ENCODE peak calls at places on chromosomes 7 and 10, in ten cellular contexts. A is stimulated activated CD4-positive, alpha-beta T cell treated with anti-CD3 and anti-CD28 coated beads, TNF-alpha, amount 100 ng/mL, for 4 hours; H is stimulated activated naive CD8-positive, alpha-beta T cell treated with anti-CD3 and anti-CD28 coated beads, Interleukin-15, Interleukin-2, amounts not matched to agents 100 U/mL and 50 U/mL, for 24 hours; U is bronchial epithelial cell; N is NAMALWA; C is upper lobe of right lung; G is HFF-Myc; D is COR-L47; S is DMS 273 treated with DMSO at 0.1 percent for 48 hours; T is H54. L is an unnamed sample.

GRCh38 chr7:26574476-26574875 is 282.8 kb downstream of the SNX10 start:
- DNase-seq in D (no peak), U (peak; percentile 55), T (peak; percentile 33), C (no peak), A (no peak), H (no peak), G (no peak), S (no peak), N (no peak), L (no peak)

GRCh38 chr7:42237162-42237821 is at the start of gene GLI3:
- DNase-seq in G (peak; percentile 83), T (peak; percentile 100), S (peak; percentile 33), N (no peak), H (peak; percentile 25), A (no peak), D (no peak), U (peak; percentile 81), C (peak; percentile 88), L (no peak)

GRCh38 chr10:16854623-16855022 is 37.4 kb upstream of the RSU1 start:
- DNase-seq in S (no peak), T (peak; percentile 27), H (no peak), C (no peak), G (no peak), D (no peak), U (peak; percentile 70), A (no peak), N (no peak), L (no peak)

GRCh38 chr7:128266891-128267839 is 26.1 kb downstream of the LEP start:
- DNase-seq in T (peak; percentile 25), N (no peak), C (peak; percentile 63), A (no peak), H (no peak), U (peak; percentile 83), D (peak; percentile 87), G (peak; percentile 31), S (peak; percentile 88), L (peak; percentile 29)

GRCh38 chr7:73626814-73627213 is 2.5 kb upstream of the MLXIPL start:
- DNase-seq in U (peak; percentile 30), N (no peak), S (peak; percentile 73), H (no peak), G (no peak), C (no peak), T (no peak), D (no peak), A (no peak), L (no peak)

GRCh38 chr7:98992076-98992475 is 113.7 kb downstream of the TRRAP start:
- DNase-seq in D (no peak), U (no peak), H (no peak), S (no peak), T (no peak), G (no peak), A (no peak), C (peak; percentile 21), N (no peak), L (no peak)

GRCh38 chr7:36607741-36608140 is 116.6 kb downstream of the AOAH start:
- DNase-seq in T (no peak), H (no peak), S (no peak), C (peak; percentile 73), A (no peak), G (no peak), D (no peak), N (no peak), U (no peak), L (no peak)

GRCh38 chr10:129047001-129047400 is 420.0 kb upstream of the MGMT start:
- DNase-seq in T (no peak), A (no peak), N (no peak), C (no peak), D (no peak), G (no peak), S (no peak), U (no peak), H (no peak), L (no peak)

GRCh38 chr10:102596506-102596971 is 47.7 kb upstream of the TRIM8 start:
- DNase-seq in G (no peak), C (no peak), T (peak; percentile 65), N (peak; percentile 60), D (peak; percentile 46), A (no peak), H (peak; percentile 28), U (peak; percentile 60), S (no peak), L (peak; percentile 64)

GRCh38 chr10:67763499-67764011 is 67.6 kb upstream of the CTNNA3 start:
- DNase-seq in U (peak; percentile 47), T (peak; percentile 52), C (peak; percentile 90), D (peak; percentile 43), A (peak; percentile 76), N (no peak), H (peak; percentile 83), G (peak; percentile 7), S (no peak), L (peak; percentile 59)

GRCh38 chr10:124164252-124164651 is 70.9 kb upstream of the CHST15 start:
- DNase-seq in A (no peak), C (no peak), U (no peak), N (no peak), D (no peak), H (no peak), T (no peak), S (no peak), G (no peak), L (no peak)

GRCh38 chr7:33781167-33781566 is 124.2 kb upstream of the BMPER start:
- DNase-seq in A (no peak), S (no peak), D (no peak), G (no peak), H (no peak), U (no peak), C (no peak), N (no peak), T (no peak), L (no peak)

GRCh38 chr10:97731346-97732051 is 5.4 kb upstream of the ZFYVE27 start:
- DNase-seq in A (peak; percentile 29), D (peak; percentile 34), H (peak; percentile 65), C (no peak), U (peak; percentile 72), T (no peak), S (no peak), N (peak; percentile 67), G (peak; percentile 69), L (peak; percentile 57)

GRCh38 chr7:46713868-46714596 is 793.0 kb upstream of the IGFBP3 start:
- DNase-seq in N (no peak), T (no peak), D (no peak), A (no peak), S (no peak), U (no peak), H (no peak), G (no peak), C (no peak), L (no peak)

GRCh38 chr10:75166623-75166972 is 44.0 kb upstream of the VDAC2 start:
- DNase-seq in N (no peak), U (no peak), S (no peak), T (no peak), D (no peak), G (no peak), H (no peak), A (no peak), C (no peak), L (no peak)

GRCh38 chr7:100721505-100721812 is 1.2 kb downstream of the EPO start:
- DNase-seq in S (no peak), T (no peak), C (no peak), H (no peak), U (no peak), G (no peak), A (no peak), N (no peak), D (no peak), L (no peak)

GRCh38 chr10:60962946-60963345 is 19.0 kb upstream of the RHOBTB1 start:
- DNase-seq in D (no peak), H (no peak), A (no peak), N (no peak), U (no peak), S (no peak), G (no peak), C (no peak), T (no peak), L (no peak)

GRCh38 chr10:1347962-1348772 is 292.0 kb downstream of the WDR37 start:
- DNase-seq in G (no peak), A (no peak), N (no peak), U (no peak), T (no peak), D (no peak), H (no peak), S (no peak), C (no peak), L (no peak)

GRCh38 chr7:6554848-6555247 is 3.6 kb upstream of the GRID2IP start:
- DNase-seq in G (no peak), S (no peak), U (no peak), H (no peak), N (no peak), A (no peak), C (no peak), T (no peak), D (no peak), L (no peak)

GRCh38 chr7:121182281-121182680 is 146.5 kb upstream of the WNT16 start:
- DNase-seq in A (no peak), N (no peak), S (no peak), D (no peak), G (no peak), U (no peak), T (no peak), C (no peak), H (no peak), L (no peak)

GRCh38 chr7:146864644-146865043 is 748.0 kb downstream of the CNTNAP2 start:
- DNase-seq in A (no peak), H (no peak), G (no peak), T (no peak), U (no peak), C (no peak), D (no peak), N (no peak), S (no peak), L (no peak)

GRCh38 chr10:22253578-22253882 is 35.7 kb upstream of the EBLN1 start:
- DNase-seq in N (no peak), H (peak; percentile 42), D (no peak), A (no peak), G (no peak), C (peak; percentile 79), U (no peak), S (no peak), T (no peak), L (no peak)